ENCODE peak calls at places on chromosomes 4 and X, in eight cellular contexts. One of them, this sample, is unnamed.

GRCh38 chr4:38660838-38661237 is 3.2 kb upstream of the KLF3 start:
- DNase-seq in psoas muscle: no peak
- DNase-seq in HAP-1: no peak
- DNase-seq in cardiac muscle cell: no peak
- DNase-seq in spleen: no peak
- DNase-seq in mesenchymal stem cell: no peak
- DNase-seq in fibroblast of lung: no peak
- DNase-seq in right lobe of liver: no peak
- DNase-seq in this sample: no peak

GRCh38 chrX:47629419-47630210 is at the start of gene CFP:
- DNase-seq in fibroblast of lung: no peak
- DNase-seq in psoas muscle: no peak
- DNase-seq in HAP-1: no peak
- DNase-seq in mesenchymal stem cell: no peak
- DNase-seq in right lobe of liver: no peak
- DNase-seq in spleen: no peak
- DNase-seq in cardiac muscle cell: no peak
- DNase-seq in this sample: no peak

GRCh38 chrX:129523076-129524055 is at the start of gene SMARCA1:
- DNase-seq in cardiac muscle cell: peak; percentile 75
- DNase-seq in spleen: peak; percentile 78
- DNase-seq in right lobe of liver: peak; percentile 57
- DNase-seq in psoas muscle: peak; percentile 58
- DNase-seq in mesenchymal stem cell: peak; percentile 79
- DNase-seq in fibroblast of lung: peak; percentile 70
- DNase-seq in HAP-1: peak; percentile 77
- DNase-seq in this sample: peak; percentile 30

GRCh38 chrX:154595559-154595958 is 10.6 kb downstream of the CTAG1A start:
- DNase-seq in cardiac muscle cell: peak; percentile 1
- DNase-seq in fibroblast of lung: no peak
- DNase-seq in spleen: no peak
- DNase-seq in psoas muscle: no peak
- DNase-seq in mesenchymal stem cell: peak; percentile 3
- DNase-seq in HAP-1: no peak
- DNase-seq in right lobe of liver: no peak
- DNase-seq in this sample: no peak

GRCh38 chrX:42538405-42538804 is 239.6 kb downstream of the PPP1R2C start:
- DNase-seq in HAP-1: no peak
- DNase-seq in mesenchymal stem cell: no peak
- DNase-seq in fibroblast of lung: no peak
- DNase-seq in cardiac muscle cell: no peak
- DNase-seq in right lobe of liver: no peak
- DNase-seq in spleen: no peak
- DNase-seq in psoas muscle: no peak
- DNase-seq in this sample: no peak

GRCh38 chr4:58739275-58739674 is 1629.1 kb upstream of the IGFBP7 start:
- DNase-seq in right lobe of liver: no peak
- DNase-seq in fibroblast of lung: no peak
- DNase-seq in mesenchymal stem cell: no peak
- DNase-seq in HAP-1: no peak
- DNase-seq in spleen: no peak
- DNase-seq in cardiac muscle cell: no peak
- DNase-seq in psoas muscle: no peak
- DNase-seq in this sample: no peak

GRCh38 chr4:7015383-7016035 is 27.7 kb upstream of the TADA2B start:
- DNase-seq in HAP-1: no peak
- DNase-seq in mesenchymal stem cell: no peak
- DNase-seq in spleen: peak; percentile 38
- DNase-seq in fibroblast of lung: no peak
- DNase-seq in right lobe of liver: no peak
- DNase-seq in psoas muscle: no peak
- DNase-seq in cardiac muscle cell: peak; percentile 66
- DNase-seq in this sample: no peak

GRCh38 chr4:100290585-100290984 is 100.3 kb upstream of the DDIT4L start:
- DNase-seq in fibroblast of lung: no peak
- DNase-seq in psoas muscle: no peak
- DNase-seq in cardiac muscle cell: no peak
- DNase-seq in right lobe of liver: no peak
- DNase-seq in spleen: no peak
- DNase-seq in mesenchymal stem cell: no peak
- DNase-seq in HAP-1: no peak
- DNase-seq in this sample: no peak

GRCh38 chr4:185573651-185574199 is 38.4 kb upstream of the PDLIM3 start:
- DNase-seq in HAP-1: no peak
- DNase-seq in cardiac muscle cell: peak; percentile 84
- DNase-seq in fibroblast of lung: peak; percentile 66
- DNase-seq in right lobe of liver: no peak
- DNase-seq in psoas muscle: peak; percentile 83
- DNase-seq in mesenchymal stem cell: peak; percentile 93
- DNase-seq in spleen: no peak
- DNase-seq in this sample: peak; percentile 80

GRCh38 chr4:3450643-3451042 is 8.9 kb downstream of the HGFAC start:
- DNase-seq in fibroblast of lung: no peak
- DNase-seq in right lobe of liver: no peak
- DNase-seq in mesenchymal stem cell: no peak
- DNase-seq in spleen: no peak
- DNase-seq in cardiac muscle cell: no peak
- DNase-seq in psoas muscle: no peak
- DNase-seq in HAP-1: no peak
- DNase-seq in this sample: no peak

GRCh38 chr4:149735796-149736195 is 79.8 kb downstream of the IQCM start:
- DNase-seq in fibroblast of lung: peak; percentile 59
- DNase-seq in cardiac muscle cell: peak; percentile 57
- DNase-seq in right lobe of liver: no peak
- DNase-seq in spleen: no peak
- DNase-seq in mesenchymal stem cell: no peak
- DNase-seq in psoas muscle: no peak
- DNase-seq in HAP-1: no peak
- DNase-seq in this sample: no peak

GRCh38 chr4:180116840-180117239 is 2126.4 kb upstream of the TENM3 start:
- DNase-seq in right lobe of liver: no peak
- DNase-seq in mesenchymal stem cell: no peak
- DNase-seq in psoas muscle: no peak
- DNase-seq in HAP-1: no peak
- DNase-seq in cardiac muscle cell: no peak
- DNase-seq in fibroblast of lung: no peak
- DNase-seq in spleen: no peak
- DNase-seq in this sample: no peak

GRCh38 chr4:140109626-140110213 is 44.3 kb downstream of the MAML3 start:
- DNase-seq in right lobe of liver: no peak
- DNase-seq in psoas muscle: no peak
- DNase-seq in HAP-1: no peak
- DNase-seq in fibroblast of lung: no peak
- DNase-seq in cardiac muscle cell: no peak
- DNase-seq in mesenchymal stem cell: no peak
- DNase-seq in spleen: no peak
- DNase-seq in this sample: no peak

GRCh38 chr4:123603165-123603564 is 206.6 kb downstream of the SPRY1 start:
- DNase-seq in mesenchymal stem cell: peak; percentile 63
- DNase-seq in psoas muscle: no peak
- DNase-seq in right lobe of liver: no peak
- DNase-seq in HAP-1: no peak
- DNase-seq in fibroblast of lung: peak; percentile 66
- DNase-seq in cardiac muscle cell: peak; percentile 67
- DNase-seq in spleen: no peak
- DNase-seq in this sample: peak; percentile 47

DNA sequence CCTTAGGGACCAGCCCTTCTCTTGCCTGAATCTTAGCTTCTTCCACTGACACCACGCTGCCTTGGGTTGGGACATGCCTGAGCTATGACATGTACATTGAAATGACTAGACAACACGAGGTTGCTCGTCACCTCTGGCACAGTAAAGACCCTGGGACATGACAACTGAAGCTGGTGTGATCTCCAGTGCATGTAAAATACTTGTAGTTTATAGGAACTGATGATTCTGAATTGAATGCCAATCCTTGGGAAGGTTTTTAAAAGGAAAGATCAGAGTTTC is 100.7 kb upstream of the PGRMC2 start:
- DNase-seq in right lobe of liver: no peak
- DNase-seq in mesenchymal stem cell: peak; percentile 51
- DNase-seq in spleen: no peak
- DNase-seq in HAP-1: no peak
- DNase-seq in fibroblast of lung: no peak
- DNase-seq in cardiac muscle cell: no peak
- DNase-seq in psoas muscle: no peak
- DNase-seq in this sample: no peak
- H3K36me3 ChIP-seq in right lobe of liver: no peaks in the 10 kb centered on the region
- H3K36me3 ChIP-seq in mesenchymal stem cell: no peaks in the 10 kb centered on the region
- H3K36me3 ChIP-seq in spleen: no peaks in the 10 kb centered on the region
- H3K36me3 ChIP-seq in HAP-1: no peaks in the 10 kb centered on the region
- H3K36me3 ChIP-seq in fibroblast of lung: no peaks in the 10 kb centered on the region
- H3K36me3 ChIP-seq in cardiac muscle cell: no peaks in the 10 kb centered on the region
- H3K36me3 ChIP-seq in psoas muscle: no peaks in the 10 kb centered on the region
- H3K36me3 ChIP-seq in this sample: no peaks in the 10 kb centered on the region

GRCh38 chr4:17301869-17302268 is 210.0 kb downstream of the QDPR start:
- DNase-seq in right lobe of liver: no peak
- DNase-seq in psoas muscle: no peak
- DNase-seq in fibroblast of lung: no peak
- DNase-seq in HAP-1: no peak
- DNase-seq in mesenchymal stem cell: no peak
- DNase-seq in cardiac muscle cell: no peak
- DNase-seq in spleen: no peak
- DNase-seq in this sample: no peak
- H3K4me3 ChIP-seq in right lobe of liver: no peak overlapping the region
- H3K4me3 ChIP-seq in psoas muscle: no peak overlapping the region
- H3K4me3 ChIP-seq in fibroblast of lung: no peak overlapping the region
- H3K4me3 ChIP-seq in HAP-1: no peak overlapping the region
- H3K4me3 ChIP-seq in mesenchymal stem cell: no peak overlapping the region
- H3K4me3 ChIP-seq in cardiac muscle cell: no peak overlapping the region
- H3K4me3 ChIP-seq in spleen: no peak overlapping the region
- H3K4me3 ChIP-seq in this sample: no peak overlapping the region

DNA sequence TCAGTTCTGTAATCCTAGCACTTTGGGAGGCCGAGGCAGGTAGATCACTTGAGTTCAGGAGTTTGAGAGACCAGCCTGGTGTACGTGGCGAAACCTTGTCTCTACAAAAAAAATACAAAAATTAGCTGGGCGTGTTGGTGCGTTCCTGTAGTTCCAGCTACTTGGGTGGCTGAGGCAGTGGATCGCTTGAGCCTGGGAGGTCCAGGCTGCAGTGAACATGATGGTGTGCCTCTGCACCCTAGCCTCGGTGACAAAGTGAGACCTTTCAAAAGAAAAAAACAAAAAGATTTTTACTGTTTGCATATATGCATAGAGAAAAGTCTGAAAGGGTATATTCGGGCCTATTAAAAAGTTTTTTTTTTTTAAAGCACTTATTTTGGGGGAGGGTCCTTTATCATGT is 76.1 kb downstream of the KDM6A start:
- DNase-seq in psoas muscle: no peak
- DNase-seq in cardiac muscle cell: no peak
- DNase-seq in spleen: no peak
- DNase-seq in HAP-1: no peak
- DNase-seq in mesenchymal stem cell: no peak
- DNase-seq in fibroblast of lung: no peak
- DNase-seq in right lobe of liver: no peak
- DNase-seq in this sample: no peak
- H3K9me3 ChIP-seq in psoas muscle: peaks cover 11% of the 10 kb centered on the region
- H3K9me3 ChIP-seq in cardiac muscle cell: no peaks in the 10 kb centered on the region
- H3K9me3 ChIP-seq in spleen: peaks cover 10% of the 10 kb centered on the region
- H3K9me3 ChIP-seq in HAP-1: no peaks in the 10 kb centered on the region
- H3K9me3 ChIP-seq in mesenchymal stem cell: peaks cover 26% of the 10 kb centered on the region
- H3K9me3 ChIP-seq in fibroblast of lung: no peaks in the 10 kb centered on the region
- H3K9me3 ChIP-seq in right lobe of liver: no peaks in the 10 kb centered on the region
- H3K9me3 ChIP-seq in this sample: peaks cover 13% of the 10 kb centered on the region

DNA sequence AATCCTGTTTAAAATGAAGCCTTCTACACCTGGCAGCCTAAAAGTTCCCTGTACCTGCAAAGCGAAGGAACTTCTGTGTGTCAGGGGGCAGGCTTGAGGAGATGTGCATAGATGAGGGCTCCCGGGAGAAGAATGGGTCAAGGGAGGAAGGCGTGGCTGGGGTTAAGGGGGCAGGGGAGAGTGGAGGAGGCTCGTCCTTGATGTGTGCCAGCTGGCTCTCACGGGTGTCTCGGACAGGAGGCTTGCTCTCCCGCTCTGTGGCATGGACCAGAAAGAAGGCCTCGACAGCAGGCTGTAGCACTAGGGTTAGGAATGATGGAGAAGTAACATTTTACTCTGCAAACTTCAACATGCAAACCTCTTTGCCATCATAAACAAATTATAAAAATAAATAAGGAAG is 104.6 kb upstream of the HSD17B10 start:
- DNase-seq in fibroblast of lung: no peak
- DNase-seq in cardiac muscle cell: no peak
- DNase-seq in right lobe of liver: no peak
- DNase-seq in mesenchymal stem cell: no peak
- DNase-seq in psoas muscle: no peak
- DNase-seq in spleen: no peak
- DNase-seq in HAP-1: no peak
- DNase-seq in this sample: no peak
- H3K36me3 ChIP-seq in fibroblast of lung: peaks cover 8% of the 10 kb centered on the region
- H3K36me3 ChIP-seq in cardiac muscle cell: peaks cover 26% of the 10 kb centered on the region
- H3K36me3 ChIP-seq in right lobe of liver: peaks cover 47% of the 10 kb centered on the region
- H3K36me3 ChIP-seq in mesenchymal stem cell: peaks cover 96% of the 10 kb centered on the region
- H3K36me3 ChIP-seq in psoas muscle: peaks cover 13% of the 10 kb centered on the region
- H3K36me3 ChIP-seq in spleen: peaks cover 92% of the 10 kb centered on the region
- H3K36me3 ChIP-seq in HAP-1: peaks cover 97% of the 10 kb centered on the region
- H3K36me3 ChIP-seq in this sample: peaks cover 49% of the 10 kb centered on the region

GRCh38 chrX:63350551-63350950 is 581 bp downstream of the SPIN4 start:
- DNase-seq in right lobe of liver: no peak
- DNase-seq in HAP-1: peak; percentile 58
- DNase-seq in psoas muscle: no peak
- DNase-seq in mesenchymal stem cell: peak; percentile 34
- DNase-seq in fibroblast of lung: peak; percentile 6
- DNase-seq in cardiac muscle cell: peak; percentile 5
- DNase-seq in spleen: peak; percentile 75
- DNase-seq in this sample: peak; percentile 13

GRCh38 chrX:63350979-63351616 is at the start of gene SPIN4:
- DNase-seq in psoas muscle: peak; percentile 89
- DNase-seq in cardiac muscle cell: peak; percentile 94
- DNase-seq in HAP-1: peak; percentile 97
- DNase-seq in spleen: peak; percentile 94
- DNase-seq in mesenchymal stem cell: peak; percentile 90
- DNase-seq in fibroblast of lung: peak; percentile 82
- DNase-seq in right lobe of liver: peak; percentile 91
- DNase-seq in this sample: peak; percentile 90

GRCh38 chrX:63354484-63354883 is 3.4 kb upstream of the SPIN4 start:
- DNase-seq in spleen: no peak
- DNase-seq in HAP-1: no peak
- DNase-seq in mesenchymal stem cell: no peak
- DNase-seq in cardiac muscle cell: no peak
- DNase-seq in right lobe of liver: no peak
- DNase-seq in psoas muscle: no peak
- DNase-seq in fibroblast of lung: no peak
- DNase-seq in this sample: no peak

GRCh38 chrX:63349307-63349706 is 1.8 kb downstream of the SPIN4 start:
- DNase-seq in HAP-1: peak; percentile 60
- DNase-seq in fibroblast of lung: peak; percentile 2
- DNase-seq in psoas muscle: no peak
- DNase-seq in mesenchymal stem cell: no peak
- DNase-seq in right lobe of liver: no peak
- DNase-seq in spleen: no peak
- DNase-seq in cardiac muscle cell: peak; percentile 2
- DNase-seq in this sample: no peak
- H3K4me3 ChIP-seq in HAP-1: peak overlapping the region; percentile 71
- H3K4me3 ChIP-seq in fibroblast of lung: peak overlapping the region; percentile 71
- H3K4me3 ChIP-seq in psoas muscle: no peak overlapping the region
- H3K4me3 ChIP-seq in mesenchymal stem cell: peak overlapping the region; percentile 83
- H3K4me3 ChIP-seq in right lobe of liver: no peak overlapping the region
- H3K4me3 ChIP-seq in spleen: no peak overlapping the region
- H3K4me3 ChIP-seq in cardiac muscle cell: no peak overlapping the region
- H3K4me3 ChIP-seq in this sample: peak overlapping the region; percentile 66